ENCODE peak calls at places on chromosomes 6 and 20, in seven cellular contexts. D is H9, N is NAMALWA, C is NCI-H774, M is astrocyte of the cerebellum, H is anterior cingulate cortex, L is NCI-H2107. X is an unnamed sample.

GRCh38 chr6:16698988-16699868 is 62.0 kb downstream of the ATXN1 start:
- DNase-seq in C (no peak), L (no peak), M (no peak), D (no peak), N (peak), H (no peak), X (no peak)

GRCh38 chr6:149334682-149335160 is 17.2 kb downstream of the TAB2 start:
- DNase-seq in D (no peak), L (no peak), M (peak), C (no peak), N (no peak), H (no peak), X (no peak)

GRCh38 chr20:8454137-8454712 is 322.2 kb downstream of the PLCB1 start:
- DNase-seq in N (peak), H (no peak), C (no peak), M (peak), L (no peak), D (peak), X (no peak)

GRCh38 chr6:13318821-13319220 is 9.5 kb downstream of the TBC1D7 start:
- DNase-seq in N (no peak), M (no peak), L (no peak), C (no peak), H (no peak), D (no peak), X (no peak)

GRCh38 chr6:169253341-169253740 is 305 bp downstream of the THBS2 start:
- DNase-seq in L (no peak), D (no peak), N (no peak), M (no peak), H (no peak), C (no peak), X (no peak)

GRCh38 chr20:32621071-32621913 is 36.2 kb upstream of the NOL4L start:
- DNase-seq in C (no peak), L (no peak), D (peak), H (peak), N (no peak), M (no peak), X (no peak)

GRCh38 chr6:23091795-23092194 is 522.4 kb downstream of the HDGFL1 start:
- DNase-seq in H (no peak), L (no peak), C (no peak), M (no peak), N (no peak), D (no peak), X (no peak)

GRCh38 chr20:58854638-58855471 is 2.3 kb downstream of the GNAS start:
- DNase-seq in D (peak), H (no peak), C (no peak), M (no peak), N (no peak), L (no peak), X (no peak)

GRCh38 chr20:24583169-24583792 is 113.9 kb downstream of the SYNDIG1 start:
- DNase-seq in L (no peak), H (no peak), M (no peak), D (no peak), N (no peak), C (no peak), X (no peak)

GRCh38 chr6:150324044-150324443 is 44.8 kb upstream of the IYD start:
- DNase-seq in M (no peak), D (no peak), H (no peak), C (no peak), L (no peak), N (no peak), X (no peak)

GRCh38 chr20:11305406-11305805 is 612.3 kb upstream of the BTBD3 start:
- DNase-seq in H (no peak), D (peak), L (peak), C (peak), N (no peak), M (no peak), X (no peak)

GRCh38 chr20:58651548-58651822 is 402 bp downstream of the STX16 start:
- DNase-seq in D (no peak), M (no peak), N (no peak), H (peak), C (no peak), L (no peak), X (no peak)

GRCh38 chr6:143514996-143515760 is 3.7 kb upstream of the FUCA2 start:
- DNase-seq in C (no peak), M (no peak), H (peak), L (no peak), D (no peak), N (no peak), X (no peak)

GRCh38 chr6:33898771-33899170 is 95.0 kb upstream of the MLN start:
- DNase-seq in N (no peak), M (no peak), L (no peak), D (no peak), C (no peak), H (no peak), X (no peak)

GRCh38 chr6:144219056-144219685 is 66.0 kb upstream of the UTRN start:
- DNase-seq in C (peak), D (no peak), M (peak), N (peak), L (no peak), H (no peak), X (no peak)

GRCh38 chr6:87538510-87539260 is 51.1 kb downstream of the RARS2 start:
- DNase-seq in D (no peak), M (no peak), L (no peak), H (no peak), C (no peak), N (no peak), X (no peak)

X was measured in stimulated activated CD8-positive, alpha-beta memory T cell treated with anti-CD3 and anti-CD28 coated beads, Interleukin-7, amount 100 ng/mL, for 4 hours.